ENCODE peak calls at places on chromosomes 3 and 15, in six cellular contexts. X is Calu3, E is GM06990, O is body of pancreas, P is neural progenitor cell, I is HL-60. N is an unnamed sample.

GRCh38 chr3:84245779-84246178 is 713.0 kb upstream of the CADM2 start:
- DNase-seq in E (no peak), P (no peak), I (no peak), O (no peak), X (no peak), N (no peak)

GRCh38 chr3:72862314-72863090 is 14.3 kb upstream of the SHQ1 start:
- DNase-seq in O (no peak), P (no peak), I (no peak), X (no peak), E (no peak), N (no peak)

GRCh38 chr3:134004841-134005240 is 24.9 kb downstream of the SLCO2A1 start:
- DNase-seq in E (no peak), P (no peak), X (no peak), O (no peak), I (no peak), N (no peak)

GRCh38 chr3:190586631-190587000 is 72.7 kb downstream of the IL1RAP start:
- DNase-seq in O (no peak), X (peak; percentile 51), P (no peak), E (no peak), I (no peak), N (peak; percentile 78)

GRCh38 chr3:136862611-136862951 is 573 bp downstream of the NCK1 start:
- DNase-seq in X (peak; percentile 73), I (peak; percentile 68), E (peak; percentile 78), O (peak; percentile 82), P (no peak), N (peak; percentile 84)

GRCh38 chr15:66151809-66152208 is 101.7 kb downstream of the MEGF11 start:
- DNase-seq in P (peak; percentile 63), I (no peak), O (peak; percentile 43), X (peak; percentile 44), E (no peak), N (no peak)

GRCh38 chr3:11900844-11901243 is 54.2 kb upstream of the TAMM41 start:
- DNase-seq in X (no peak), P (no peak), O (no peak), E (no peak), I (no peak), N (no peak)

GRCh38 chr15:89114974-89115373 is 26.7 kb downstream of the ABHD2 start:
- DNase-seq in P (peak; percentile 42), X (no peak), O (peak; percentile 76), E (no peak), I (no peak), N (no peak)

GRCh38 chr15:31459011-31459748 is 132.5 kb downstream of the KLF13 start:
- DNase-seq in O (no peak), P (no peak), E (no peak), I (no peak), X (no peak), N (peak; percentile 71)

GRCh38 chr3:144590854-144591253 is 619.2 kb downstream of the DIPK2A start:
- DNase-seq in I (no peak), E (no peak), X (no peak), P (no peak), O (no peak), N (peak; percentile 36)

GRCh38 chr3:10526366-10526765 is 21.0 kb upstream of the ATP2B2 start:
- DNase-seq in X (no peak), E (no peak), P (no peak), I (no peak), O (no peak), N (no peak)

DNA sequence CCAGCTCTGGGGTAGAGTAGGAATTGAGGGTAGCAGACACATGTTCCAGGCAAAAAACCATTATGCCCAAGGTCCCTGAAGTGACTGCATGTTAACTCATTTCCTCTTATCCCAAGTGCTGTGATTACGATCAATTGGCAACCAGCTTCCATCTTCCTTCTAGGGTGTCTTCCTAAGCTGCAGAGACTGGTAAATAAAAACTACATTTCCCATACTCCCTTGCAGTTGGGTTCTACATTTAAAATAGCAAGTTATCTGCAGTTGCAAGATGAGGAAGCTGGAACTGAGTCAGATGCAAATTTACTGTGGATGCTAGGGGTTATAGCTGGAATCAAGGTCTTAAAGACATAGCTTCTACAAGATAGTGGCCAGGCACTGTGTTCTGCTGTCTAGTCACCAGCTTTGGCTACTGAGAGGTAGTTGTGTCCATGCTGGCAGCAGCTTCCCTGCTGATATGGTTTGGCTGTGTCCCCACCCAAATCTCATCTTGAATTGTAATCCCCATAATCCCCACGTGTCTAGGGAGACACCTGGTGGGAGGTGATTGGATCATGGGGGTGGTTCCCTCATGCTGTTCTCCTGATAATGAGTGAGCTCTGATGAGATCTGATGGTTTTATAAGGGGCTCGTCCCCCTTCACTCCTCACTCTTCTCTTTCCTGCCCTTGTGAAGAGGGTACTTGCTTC is 51.3 kb upstream of the FBN1 start:
- DNase-seq in O (no peak), P (no peak), E (no peak), X (no peak), I (no peak), N (no peak)
- TF ChIP-seq CTCF in O (no peak), P (no peak), E (no peak), X (no peak), I (no peak), N (no peak)

DNA sequence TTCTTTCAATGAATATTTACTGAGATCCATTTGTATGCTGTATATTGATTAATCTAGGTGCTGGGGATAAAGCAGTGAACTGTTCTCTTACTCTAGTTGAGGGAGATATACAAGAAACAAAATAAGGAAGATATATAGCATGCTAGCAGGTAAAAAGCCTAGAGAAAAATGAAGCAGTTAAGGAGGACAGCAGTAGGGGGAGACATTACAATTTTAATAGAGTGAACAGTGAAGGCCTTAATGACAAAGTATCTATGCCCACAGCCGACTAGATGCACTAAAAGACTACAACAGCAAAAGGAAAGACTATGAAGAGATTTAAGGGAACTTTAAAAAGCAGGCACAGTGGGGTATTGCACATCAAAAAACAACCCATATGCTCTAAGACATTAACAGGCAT is 81.4 kb downstream of the XRN1 start:
- DNase-seq in O (no peak), X (no peak), E (no peak), P (no peak), I (no peak), N (peak; percentile 18)
- TF ChIP-seq CTCF in O (no peak), X (peak; percentile 16), E (peak; percentile 29), P (peak; percentile 42), I (peak; percentile 14), N (peak; percentile 14)

GRCh38 chr3:169746924-169747323 is 17.9 kb downstream of the TERC start:
- DNase-seq in P (no peak), O (no peak), X (no peak), I (peak; percentile 43), E (no peak), N (no peak)

GRCh38 chr3:169739067-169739466 is 25.8 kb downstream of the TERC start:
- DNase-seq in X (no peak), E (no peak), I (no peak), P (no peak), O (no peak), N (no peak)

GRCh38 chr3:169748670-169749069 is 16.2 kb downstream of the TERC start:
- DNase-seq in P (no peak), E (no peak), I (no peak), X (no peak), O (no peak), N (peak; percentile 50)

GRCh38 chr3:169744332-169745054 is 20.4 kb downstream of the TERC start:
- DNase-seq in O (no peak), I (no peak), P (peak; percentile 62), E (no peak), X (no peak), N (no peak)
- TF ChIP-seq CTCF in O (peak; percentile 57), I (no peak), P (peak; percentile 66), E (no peak), X (peak; percentile 42), N (peak; percentile 24)

DNA sequence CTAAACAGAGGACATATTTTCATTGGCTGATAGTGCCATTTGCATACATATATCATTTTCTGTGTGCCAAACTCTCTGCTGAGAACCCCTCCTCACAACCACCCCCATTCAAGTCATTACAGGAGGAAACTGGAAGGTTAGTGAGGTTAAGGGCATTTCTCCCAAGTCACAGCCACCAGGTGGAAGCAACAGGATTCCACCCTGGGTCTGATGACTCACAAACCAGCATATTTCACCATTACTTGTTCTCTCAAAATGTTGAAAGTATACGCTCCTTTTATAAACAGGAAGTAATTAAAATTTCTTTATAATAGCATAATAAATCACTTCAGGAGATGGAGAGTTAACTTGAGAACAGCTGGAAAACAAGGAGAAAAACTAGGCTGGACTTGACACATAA is 398.6 kb upstream of the WNT5A start:
- DNase-seq in O (no peak), E (no peak), P (no peak), X (no peak), I (peak; percentile 21), N (peak; percentile 90)
- TF ChIP-seq CTCF in O (no peak), E (no peak), P (no peak), X (no peak), I (no peak), N (peak; percentile 25)

GRCh38 chr3:188937389-188937788 is 234.4 kb upstream of the TPRG1 start:
- DNase-seq in E (no peak), O (no peak), P (no peak), I (no peak), X (no peak), N (no peak)
- TF ChIP-seq CTCF in E (no peak), O (no peak), P (no peak), I (no peak), X (no peak), N (no peak)

N was measured in MCF 10A.